ENCODE peak calls at places on chromosomes 6 and 20, in nine cellular contexts. O is HT-29; X is mesothelial cell of epicardium; S is ovary; K is HL-60; Q is HT1080; L is GM04504; A is skeletal muscle cell; R is central memory CD4-positive, alpha-beta T cell. G is an unnamed sample.

GRCh38 chr20:7195704-7196103 is 428.2 kb downstream of the BMP2 start:
- DNase-seq in O (no peak), X (no peak), S (no peak), K (no peak), Q (peak; percentile 89), L (peak; percentile 5), A (peak; percentile 84), R (no peak), G (no peak)

GRCh38 chr6:73579851-73580246 is 59.0 kb upstream of the EEF1A1 start:
- DNase-seq in O (peak; percentile 84), X (no peak), S (peak; percentile 49), K (no peak), Q (peak; percentile 85), L (peak; percentile 89), A (peak; percentile 85), R (no peak), G (peak; percentile 13)

GRCh38 chr6:170032706-170033309 is 258.1 kb downstream of the DLL1 start:
- DNase-seq in O (no peak), X (no peak), S (no peak), K (no peak), Q (no peak), L (no peak), A (no peak), R (no peak), G (no peak)

GRCh38 chr6:148345176-148345575 is 2.5 kb downstream of the SASH1 start:
- DNase-seq in O (no peak), X (no peak), S (no peak), K (no peak), Q (no peak), L (no peak), A (no peak), R (no peak), G (no peak)

GRCh38 chr6:166572370-166573261 is 13.9 kb downstream of the RAMACL start:
- DNase-seq in O (no peak), X (no peak), S (no peak), K (no peak), Q (no peak), L (no peak), A (peak; percentile 82), R (no peak), G (no peak)

GRCh38 chr6:124495316-124496176 is 466.7 kb upstream of the RNF217 start:
- DNase-seq in O (no peak), X (no peak), S (no peak), K (no peak), Q (no peak), L (no peak), A (no peak), R (no peak), G (no peak)

GRCh38 chr6:55866110-55866509 is 9.3 kb downstream of the BMP5 start:
- DNase-seq in O (peak; percentile 54), X (no peak), S (no peak), K (no peak), Q (no peak), L (no peak), A (no peak), R (no peak), G (no peak)

GRCh38 chr20:62740286-62741141 is 31.9 kb downstream of the NTSR1 start:
- DNase-seq in O (peak; percentile 98), X (no peak), S (peak; percentile 5), K (peak; percentile 93), Q (peak; percentile 99), L (peak; percentile 46), A (peak; percentile 62), R (peak; percentile 86), G (peak; percentile 71)

GRCh38 chr6:111718326-111718725 is 112.6 kb upstream of the TRAF3IP2 start:
- DNase-seq in O (no peak), X (no peak), S (no peak), K (no peak), Q (no peak), L (no peak), A (no peak), R (no peak), G (no peak)

GRCh38 chr6:92427408-92427905 is 991.9 kb downstream of the EPHA7 start:
- DNase-seq in O (no peak), X (no peak), S (no peak), K (no peak), Q (peak; percentile 1), L (no peak), A (no peak), R (no peak), G (no peak)

GRCh38 chr6:74137910-74138309 is 441.9 kb downstream of the CD109 start:
- DNase-seq in O (peak; percentile 59), X (no peak), S (no peak), K (no peak), Q (peak; percentile 78), L (peak; percentile 76), A (peak; percentile 60), R (no peak), G (no peak)

GRCh38 chr6:81751388-81752083 is 945 bp downstream of the TENT5A start:
- DNase-seq in O (peak; percentile 57), X (peak; percentile 63), S (peak; percentile 70), K (peak; percentile 59), Q (no peak), L (no peak), A (no peak), R (peak; percentile 28), G (peak; percentile 40)

GRCh38 chr6:76707630-76708029 is 635.2 kb upstream of the IMPG1 start:
- DNase-seq in O (no peak), X (no peak), S (no peak), K (no peak), Q (peak; percentile 31), L (no peak), A (no peak), R (no peak), G (no peak)

GRCh38 chr6:11317885-11318771 is 85.7 kb upstream of the NEDD9 start:
- DNase-seq in O (peak; percentile 94), X (no peak), S (peak; percentile 40), K (peak; percentile 60), Q (peak; percentile 98), L (peak; percentile 93), A (peak; percentile 95), R (peak; percentile 73), G (peak; percentile 69)

GRCh38 chr20:47330933-47331708 is 25.4 kb downstream of the ZMYND8 start:
- DNase-seq in O (peak; percentile 94), X (no peak), S (no peak), K (no peak), Q (peak; percentile 95), L (peak; percentile 74), A (peak; percentile 80), R (no peak), G (no peak)

GRCh38 chr6:168313371-168314028 is 6.1 kb downstream of the DACT2 start:
- DNase-seq in O (no peak), X (no peak), S (no peak), K (no peak), Q (no peak), L (no peak), A (no peak), R (no peak), G (no peak)

GRCh38 chr6:105069821-105070445 is 109.9 kb downstream of the POPDC3 start:
- DNase-seq in O (no peak), X (no peak), S (no peak), K (no peak), Q (peak; percentile 30), L (no peak), A (no peak), R (no peak), G (no peak)

GRCh38 chr20:42155586-42155985 is 537.4 kb upstream of the CHD6 start:
- DNase-seq in O (no peak), X (no peak), S (no peak), K (no peak), Q (no peak), L (no peak), A (no peak), R (no peak), G (no peak)

GRCh38 chr6:9606435-9607134 is 808.3 kb downstream of the TFAP2A start:
- DNase-seq in O (no peak), X (no peak), S (no peak), K (no peak), Q (no peak), L (no peak), A (no peak), R (no peak), G (no peak)

GRCh38 chr6:169292340-169293124 is 38.9 kb upstream of the THBS2 start:
- DNase-seq in O (no peak), X (no peak), S (no peak), K (peak; percentile 84), Q (peak; percentile 91), L (peak; percentile 93), A (peak; percentile 94), R (no peak), G (no peak)

GRCh38 chr6:140857734-140858380 is 1274.9 kb upstream of the GJE1 start:
- DNase-seq in O (no peak), X (no peak), S (no peak), K (peak; percentile 45), Q (peak; percentile 60), L (peak; percentile 56), A (peak; percentile 94), R (no peak), G (no peak)

GRCh38 chr6:136753624-136754023 is 38.7 kb downstream of the MAP3K5 start:
- DNase-seq in O (no peak), X (no peak), S (no peak), K (no peak), Q (no peak), L (no peak), A (no peak), R (peak; percentile 89), G (peak; percentile 43)

GRCh38 chr20:32132911-32133549 is 23.5 kb downstream of the TM9SF4 start:
- DNase-seq in O (no peak), X (no peak), S (no peak), K (no peak), Q (no peak), L (no peak), A (no peak), R (no peak), G (no peak)

GRCh38 chr6:125558907-125559306 is 190.5 kb upstream of the HEY2 start:
- DNase-seq in O (no peak), X (no peak), S (no peak), K (no peak), Q (peak; percentile 11), L (no peak), A (no peak), R (no peak), G (no peak)

GRCh38 chr6:70547313-70547712 is 19.4 kb upstream of the SDHAF4 start:
- DNase-seq in O (peak; percentile 29), X (no peak), S (no peak), K (no peak), Q (peak; percentile 14), L (no peak), A (no peak), R (peak; percentile 13), G (no peak)

GRCh38 chr6:30707281-30707850 is 9.7 kb downstream of the MDC1 start:
- DNase-seq in O (peak; percentile 42), X (no peak), S (no peak), K (no peak), Q (no peak), L (no peak), A (no peak), R (no peak), G (no peak)

GRCh38 chr20:11222243-11222642 is 548.4 kb upstream of the JAG1 start:
- DNase-seq in O (no peak), X (no peak), S (no peak), K (no peak), Q (no peak), L (no peak), A (no peak), R (no peak), G (no peak)

GRCh38 chr6:38043259-38043753 is 223.8 kb downstream of the ZFAND3 start:
- DNase-seq in O (no peak), X (no peak), S (no peak), K (no peak), Q (no peak), L (no peak), A (no peak), R (no peak), G (no peak)

G was measured in stimulated activated naive CD8-positive, alpha-beta T cell treated with anti-CD3 and anti-CD28 coated beads, Interleukin-15, Interleukin-2, amounts not matched to agents 100 U/mL and 50 U/mL, for 24 hours.